ENCODE peak calls at places on chromosomes 3 and 15, in eight cellular contexts. G is right cardiac atrium; R is naive thymus-derived CD4-positive, alpha-beta T cell; Z is IMR-90; F is GM23248; U is left ventricle myocardium inferior; K is neuronal stem cell; Q is mesendoderm. Y is an unnamed sample.
A peak's percentile ranks its signal among the peaks of the same experiment; 100 is the strongest.

GRCh38 chr3:149271669-149272068 is 50.0 kb upstream of the CP start:
- DNase-seq in G (no peak), R (no peak), Z (no peak), F (no peak), U (no peak), K (no peak), Q (no peak), Y (no peak)

GRCh38 chr3:109047366-109047765 is 70.6 kb downstream of the MORC1 start:
- DNase-seq in G (no peak), R (no peak), Z (no peak), F (no peak), U (no peak), K (no peak), Q (no peak), Y (no peak)

GRCh38 chr3:64696896-64697295 is 9.1 kb upstream of the ADAMTS9 start:
- DNase-seq in G (no peak), R (no peak), Z (no peak), F (no peak), U (no peak), K (no peak), Q (no peak), Y (no peak)

GRCh38 chr3:169137076-169137475 is 526.4 kb downstream of the MECOM start:
- DNase-seq in G (no peak), R (no peak), Z (no peak), F (no peak), U (no peak), K (no peak), Q (no peak), Y (no peak)

GRCh38 chr3:37114251-37115145 is 59.9 kb downstream of the LRRFIP2 start:
- DNase-seq in G (no peak), R (no peak), Z (peak; percentile 95), F (peak; percentile 92), U (no peak), K (no peak), Q (no peak), Y (no peak)

GRCh38 chr15:60343221-60343970 is 54.4 kb downstream of the ANXA2 start:
- DNase-seq in G (no peak), R (no peak), Z (no peak), F (peak; percentile 49), U (no peak), K (no peak), Q (no peak), Y (no peak)

GRCh38 chr3:132006605-132007204 is 28.1 kb downstream of the CPNE4 start:
- DNase-seq in G (no peak), R (no peak), Z (peak; percentile 24), F (peak; percentile 71), U (no peak), K (peak; percentile 9), Q (peak; percentile 52), Y (no peak)

GRCh38 chr3:64161481-64161952 is 63.7 kb downstream of the PRICKLE2 start:
- DNase-seq in G (no peak), R (no peak), Z (no peak), F (peak; percentile 16), U (no peak), K (no peak), Q (no peak), Y (no peak)

GRCh38 chr3:113287818-113288648 is 76.7 kb downstream of the BOC start:
- DNase-seq in G (no peak), R (peak; percentile 42), Z (peak; percentile 72), F (peak; percentile 70), U (no peak), K (peak; percentile 68), Q (peak; percentile 71), Y (no peak)

GRCh38 chr3:97793415-97794019 is 28.3 kb upstream of the CRYBG3 start:
- DNase-seq in G (no peak), R (peak; percentile 67), Z (peak; percentile 64), F (peak; percentile 72), U (no peak), K (peak; percentile 23), Q (peak; percentile 56), Y (peak; percentile 2)

GRCh38 chr15:79430901-79431635 is 1.1 kb upstream of the MINAR1 start:
- DNase-seq in G (no peak), R (no peak), Z (no peak), F (no peak), U (no peak), K (peak; percentile 18), Q (peak; percentile 35), Y (no peak)

GRCh38 chr3:179832333-179832854 is 179.6 kb downstream of the USP13 start:
- DNase-seq in G (no peak), R (no peak), Z (no peak), F (no peak), U (no peak), K (no peak), Q (no peak), Y (no peak)

GRCh38 chr3:42980909-42981308 is 1.8 kb downstream of the GASK1A start:
- DNase-seq in G (no peak), R (no peak), Z (no peak), F (peak; percentile 40), U (no peak), K (no peak), Q (peak; percentile 31), Y (no peak)

GRCh38 chr3:178964551-178964950 is 107.1 kb downstream of the ZMAT3 start:
- DNase-seq in G (no peak), R (no peak), Z (no peak), F (no peak), U (no peak), K (no peak), Q (peak; percentile 86), Y (no peak)

GRCh38 chr15:57297163-57297593 is 79.1 kb upstream of the CGNL1 start:
- DNase-seq in G (no peak), R (no peak), Z (no peak), F (no peak), U (no peak), K (no peak), Q (peak; percentile 37), Y (no peak)

GRCh38 chr3:169227911-169228310 is 435.6 kb downstream of the MECOM start:
- DNase-seq in G (no peak), R (no peak), Z (peak; percentile 71), F (peak; percentile 85), U (no peak), K (no peak), Q (peak; percentile 38), Y (no peak)

GRCh38 chr3:53156368-53156834 is 4.6 kb upstream of the PRKCD start:
- DNase-seq in G (no peak), R (no peak), Z (no peak), F (peak; percentile 31), U (no peak), K (no peak), Q (peak; percentile 41), Y (no peak)

GRCh38 chr15:77531191-77532000 is 101.3 kb downstream of the LINGO1 start:
- DNase-seq in G (no peak), R (no peak), Z (no peak), F (no peak), U (no peak), K (no peak), Q (no peak), Y (no peak)

GRCh38 chr3:168540726-168541125 is 445.0 kb upstream of the GOLIM4 start:
- DNase-seq in G (no peak), R (no peak), Z (no peak), F (no peak), U (no peak), K (no peak), Q (no peak), Y (no peak)

GRCh38 chr15:28104326-28104725 is 5.2 kb upstream of the OCA2 start:
- DNase-seq in G (no peak), R (no peak), Z (no peak), F (no peak), U (no peak), K (no peak), Q (peak; percentile 38), Y (no peak)

DNA sequence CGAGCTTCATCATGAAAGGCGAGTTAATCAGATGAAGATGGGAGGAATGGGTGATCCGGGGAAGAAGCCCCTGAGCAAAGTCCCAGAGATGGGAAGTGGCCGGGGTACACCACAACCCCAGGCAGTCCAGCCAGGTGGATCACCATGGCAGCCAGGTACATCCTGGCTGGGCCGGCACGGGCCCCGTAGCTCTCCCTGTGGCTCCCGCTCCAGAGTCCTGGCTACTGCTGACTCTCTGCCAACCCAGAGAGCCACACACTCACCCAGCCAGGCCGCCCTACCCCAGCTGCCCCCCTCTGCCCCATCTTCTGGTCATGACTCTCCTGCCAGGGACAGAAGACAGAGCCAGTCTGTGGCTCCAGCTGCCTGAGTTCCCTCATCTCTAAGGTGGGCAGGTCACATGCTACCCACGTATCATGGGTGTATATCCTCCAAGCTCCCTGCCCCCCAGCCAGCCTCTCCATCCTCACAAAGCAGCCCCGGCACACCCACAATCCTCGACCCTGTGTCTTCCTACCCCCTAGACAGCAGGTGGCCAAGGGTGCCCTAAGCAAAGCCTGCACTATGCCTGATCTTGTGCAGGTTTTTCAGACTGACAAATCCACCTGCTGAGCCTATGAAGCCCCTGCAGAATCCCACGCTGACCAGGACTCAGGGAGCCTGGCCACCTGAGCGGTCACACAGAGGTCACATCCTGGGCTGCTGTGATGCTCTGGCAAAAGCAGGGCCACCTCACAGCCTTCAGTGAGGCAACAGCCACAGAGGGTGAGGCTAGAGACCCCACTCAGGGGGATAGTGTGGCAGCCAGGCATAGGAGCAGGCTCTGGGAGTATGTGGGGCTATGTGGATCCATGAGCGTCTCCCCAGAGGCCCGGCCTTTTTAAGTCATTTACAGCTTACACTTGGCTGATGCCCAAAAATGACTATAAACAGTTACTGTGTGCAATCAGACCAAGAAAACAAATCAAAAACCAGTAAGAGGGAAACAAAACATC is 13.2 kb downstream of the XXYLT1 start:
- DNase-seq in G (no peak), R (no peak), Z (peak; percentile 39), F (no peak), U (no peak), K (no peak), Q (no peak), Y (no peak)
- H3K4me3 ChIP-seq in G (no peak overlapping the region), R (no peak overlapping the region), Z (no peak overlapping the region), F (no peak overlapping the region), U (no peak overlapping the region), K (no peak overlapping the region), Q (no peak overlapping the region), Y (no peak overlapping the region)

GRCh38 chr3:51678186-51678585 is 7.1 kb downstream of the TEX264 start:
- DNase-seq in G (no peak), R (no peak), Z (no peak), F (no peak), U (no peak), K (no peak), Q (no peak), Y (no peak)
- H3K4me1 ChIP-seq in G (peaks cover 17% of the 10 kb centered on the region), R (peaks cover 71% of the 10 kb centered on the region), Z (peaks cover 11% of the 10 kb centered on the region), F (peaks cover 27% of the 10 kb centered on the region), U (peaks cover 77% of the 10 kb centered on the region), K (peaks cover 10% of the 10 kb centered on the region), Q (peaks cover 4% of the 10 kb centered on the region), Y (peaks cover 1% of the 10 kb centered on the region)

GRCh38 chr3:111667621-111668239 is 72.6 kb upstream of the ZBED2 start:
- DNase-seq in G (peak; percentile 21), R (peak; percentile 87), Z (peak; percentile 69), F (peak; percentile 50), U (peak; percentile 19), K (no peak), Q (no peak), Y (no peak)
- H3K27ac ChIP-seq in G (no peak overlapping the region), R (peak overlapping the region; percentile 75), Z (no peak overlapping the region), F (no peak overlapping the region), U (peak overlapping the region; percentile 37), K (no peak overlapping the region), Q (no peak overlapping the region), Y (no peak overlapping the region)

DNA sequence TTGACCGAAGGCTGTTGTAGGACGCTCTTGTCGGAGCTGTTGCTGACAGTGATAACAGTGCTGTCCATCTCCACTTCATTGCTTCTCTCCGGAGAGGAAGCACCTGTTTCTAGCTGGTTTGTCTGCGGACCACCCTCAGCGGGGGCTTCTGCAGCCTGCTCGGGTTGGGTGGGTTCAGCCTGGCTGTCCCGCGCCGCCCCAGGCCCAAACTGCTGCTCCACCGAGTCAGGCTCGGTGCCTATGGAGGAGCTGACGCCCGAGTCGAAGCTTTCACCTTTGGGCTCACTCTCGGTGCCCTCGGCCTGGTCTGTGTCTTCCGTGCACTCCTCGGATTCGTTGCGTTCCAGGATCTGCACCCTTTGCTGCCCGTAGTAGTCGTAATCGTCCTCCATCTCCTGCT is 56.9 kb downstream of the TIGIT start:
- DNase-seq in G (no peak), R (no peak), Z (no peak), F (no peak), U (no peak), K (no peak), Q (no peak), Y (no peak)
- H3K4me3 ChIP-seq in G (no peak overlapping the region), R (no peak overlapping the region), Z (no peak overlapping the region), F (no peak overlapping the region), U (no peak overlapping the region), K (no peak overlapping the region), Q (no peak overlapping the region), Y (no peak overlapping the region)

Y was measured in iPS DF 6.9.